ENCODE peak calls at places on chromosomes 4 and X, in five cellular contexts. A, O, S, C and V are unnamed samples.

GRCh38 chrX:39841604-39842003 is 256.2 kb downstream of the BCOR start:
- DNase-seq in A (no peak), O (no peak), S (no peak), C (no peak), V (no peak)

GRCh38 chrX:40406330-40406859 is 174.4 kb upstream of the ATP6AP2 start:
- DNase-seq in A (no peak), O (no peak), S (no peak), C (no peak), V (no peak)

GRCh38 chr4:27018076-27018475 is 157.4 kb downstream of the STIM2 start:
- DNase-seq in A (no peak), O (no peak), S (no peak), C (no peak), V (no peak)

GRCh38 chrX:19874391-19875050 is 12.9 kb downstream of the SH3KBP1 start:
- DNase-seq in A (no peak), O (no peak), S (no peak), C (no peak), V (no peak)

GRCh38 chrX:19410259-19410658 is 66.5 kb downstream of the PDHA1 start:
- DNase-seq in A (no peak), O (no peak), S (no peak), C (no peak), V (no peak)

GRCh38 chr4:127400736-127401346 is 231.9 kb upstream of the INTU start:
- DNase-seq in A (peak), O (no peak), S (peak), C (peak), V (no peak)

GRCh38 chr4:101597204-101597603 is 193.3 kb upstream of the BANK1 start:
- DNase-seq in A (no peak), O (no peak), S (no peak), C (peak), V (peak)

GRCh38 chrX:137033774-137034507 is at the start of gene GPR101:
- DNase-seq in A (no peak), O (no peak), S (no peak), C (no peak), V (no peak)

GRCh38 chrX:122565952-122566351 is 618.1 kb upstream of the GRIA3 start:
- DNase-seq in A (peak), O (no peak), S (peak), C (peak), V (no peak)

GRCh38 chr4:84958434-84958833 is 8.1 kb downstream of the WDFY3 start:
- DNase-seq in A (no peak), O (no peak), S (no peak), C (no peak), V (no peak)

GRCh38 chr4:145083891-145084640 is 13.9 kb downstream of the ANAPC10 start:
- DNase-seq in A (peak), O (no peak), S (peak), C (no peak), V (no peak)

GRCh38 chrX:107600366-107600765 is 27.9 kb upstream of the PRPS1 start:
- DNase-seq in A (no peak), O (no peak), S (no peak), C (no peak), V (no peak)

GRCh38 chrX:128728943-128729342 is 676.7 kb upstream of the ACTRT1 start:
- DNase-seq in A (no peak), O (no peak), S (no peak), C (no peak), V (no peak)

GRCh38 chr4:164937576-164938270 is 39.7 kb downstream of the TRIM61 start:
- DNase-seq in A (peak), O (no peak), S (no peak), C (peak), V (no peak)